ENCODE peak calls at places on chromosomes 11 and 22, in nine cellular contexts. H is A549, Z is cardiac fibroblast, P is lung, W is kidney, N is Calu3, M is MM.1S, V is hepatocyte, Q is GM13976. S is an unnamed sample.

GRCh38 chr11:110522456-110522855 is 92.7 kb downstream of the FDX1 start:
- DNase-seq in H (no peak), Z (no peak), P (no peak), W (no peak), N (no peak), M (no peak), V (no peak), Q (no peak), S (no peak)

GRCh38 chr11:102757823-102758549 is 22.4 kb downstream of the MMP10 start:
- DNase-seq in H (no peak), Z (peak; percentile 45), P (no peak), W (no peak), N (no peak), M (no peak), V (no peak), Q (no peak), S (no peak)

GRCh38 chr11:10909141-10909883 is 51.5 kb upstream of the ZBED5 start:
- DNase-seq in H (no peak), Z (no peak), P (no peak), W (no peak), N (peak; percentile 21), M (no peak), V (no peak), Q (no peak), S (no peak)

GRCh38 chr11:13166036-13166435 is 111.6 kb upstream of the BMAL1 start:
- DNase-seq in H (no peak), Z (peak; percentile 10), P (no peak), W (no peak), N (no peak), M (no peak), V (no peak), Q (no peak), S (no peak)

GRCh38 chr11:104705475-104706195 is 192.6 kb downstream of the CASP12 start:
- DNase-seq in H (no peak), Z (peak; percentile 44), P (peak; percentile 49), W (no peak), N (peak; percentile 7), M (peak; percentile 96), V (peak; percentile 5), Q (peak; percentile 18), S (peak; percentile 87)

GRCh38 chr11:116821050-116821918 is 1.8 kb downstream of the APOA4 start:
- DNase-seq in H (no peak), Z (no peak), P (no peak), W (no peak), N (no peak), M (no peak), V (no peak), Q (no peak), S (no peak)

GRCh38 chr22:43351966-43352345 is 8.8 kb upstream of the SCUBE1 start:
- DNase-seq in H (no peak), Z (no peak), P (no peak), W (no peak), N (no peak), M (no peak), V (no peak), Q (no peak), S (no peak)

GRCh38 chr22:50403701-50404101 is 60.6 kb downstream of the PPP6R2 start:
- DNase-seq in H (no peak), Z (peak; percentile 27), P (peak; percentile 41), W (peak; percentile 85), N (no peak), M (no peak), V (peak; percentile 35), Q (no peak), S (no peak)

GRCh38 chr11:9756461-9756860 is 92.6 kb downstream of the SWAP70 start:
- DNase-seq in H (no peak), Z (no peak), P (no peak), W (peak; percentile 78), N (no peak), M (no peak), V (no peak), Q (no peak), S (no peak)

DNA sequence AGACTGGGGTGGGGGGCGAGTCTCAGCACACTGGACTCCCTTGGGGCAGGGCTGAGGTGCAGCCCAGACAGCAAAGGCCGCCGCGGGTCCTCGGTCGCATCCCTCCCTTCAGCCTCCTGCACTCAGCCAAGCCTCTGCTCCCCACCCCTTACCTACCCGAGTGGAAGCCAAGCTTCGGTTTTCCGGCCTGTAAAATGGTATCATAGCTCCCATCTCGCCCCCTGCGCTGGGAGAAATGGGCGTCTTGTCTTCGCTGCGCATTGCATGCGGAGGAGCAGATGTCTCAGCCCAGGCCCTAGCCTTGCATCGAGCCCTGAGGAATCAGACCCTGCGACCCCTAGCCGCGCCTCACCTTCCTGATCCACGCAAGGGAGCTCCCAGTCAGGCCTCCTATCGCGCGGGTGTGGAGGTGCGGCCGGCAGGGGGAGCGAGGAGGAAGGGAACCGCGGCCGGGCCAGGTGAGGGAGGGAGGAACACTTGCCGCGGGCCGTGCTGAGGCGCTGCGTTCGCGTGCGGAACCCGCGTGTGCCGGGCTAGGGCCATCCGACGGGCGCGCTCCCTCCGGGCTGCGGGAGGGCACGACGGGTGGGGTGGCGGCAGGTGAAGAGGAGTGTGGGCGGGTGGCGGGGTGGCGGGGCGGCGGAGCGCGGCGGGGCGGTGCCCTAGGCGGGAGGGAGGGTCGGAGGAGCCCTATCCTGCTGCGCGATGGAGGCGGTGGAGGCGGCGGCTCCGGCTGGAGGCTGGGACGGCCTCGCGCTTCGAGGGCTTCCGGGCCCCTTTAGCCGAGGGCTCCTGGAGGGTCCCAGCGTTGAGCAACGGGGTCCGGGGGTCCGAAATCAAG is 4.1 kb upstream of the TBX1 start:
- DNase-seq in H (peak; percentile 54), Z (peak; percentile 23), P (peak; percentile 61), W (no peak), N (peak; percentile 82), M (peak; percentile 69), V (peak; percentile 79), Q (peak; percentile 86), S (peak; percentile 62)
- TF ChIP-seq CTCF in H (peak; percentile 37), Z (peak; percentile 50), P (peak; percentile 43), W (peak; percentile 20), N (peak; percentile 75), M (peak; percentile 71), V (peak; percentile 46), Q (peak; percentile 62), S (peak; percentile 59)

DNA sequence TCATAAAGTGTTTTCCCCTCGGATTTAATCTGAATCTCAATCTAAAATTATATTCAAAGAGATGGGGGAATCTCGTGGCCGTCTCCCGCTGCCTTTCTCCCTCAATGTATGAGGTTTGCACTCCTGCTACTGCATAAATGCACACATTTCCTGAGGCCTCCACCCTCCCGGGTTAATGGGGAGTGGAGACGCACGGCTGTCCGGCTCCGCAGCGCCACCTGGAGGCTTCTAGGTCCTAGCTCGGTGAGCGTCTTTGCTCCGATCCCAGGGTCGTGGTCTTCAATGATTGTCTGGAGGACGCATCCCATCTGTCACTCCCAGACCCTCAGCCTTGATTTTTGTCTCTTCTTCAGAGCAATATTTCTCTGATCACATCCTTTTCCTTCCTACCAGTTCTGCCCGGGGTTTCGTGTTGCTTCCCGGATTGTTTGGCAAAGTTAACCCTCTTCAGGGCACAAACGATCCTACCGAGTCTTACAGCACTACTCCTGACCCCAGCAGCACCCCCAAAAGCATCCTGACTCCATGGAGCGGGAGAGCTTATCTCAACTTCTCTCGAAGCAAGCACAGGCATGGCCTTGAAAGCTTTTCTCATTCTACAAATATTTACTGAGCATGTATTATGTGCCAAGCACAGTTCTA is at the start of gene LMO1:
- DNase-seq in H (peak; percentile 74), Z (peak; percentile 76), P (peak; percentile 75), W (peak; percentile 90), N (peak; percentile 83), M (peak; percentile 68), V (peak; percentile 91), Q (peak; percentile 89), S (peak; percentile 69)
- TF ChIP-seq CTCF in H (peak; percentile 90), Z (peak; percentile 93), P (peak; percentile 43), W (peak; percentile 69), N (peak; percentile 82), M (peak; percentile 90), V (peak; percentile 88), Q (peak; percentile 71), S (peak; percentile 93)

GRCh38 chr11:84249344-84250135 is 963.4 kb upstream of the CCDC90B start:
- DNase-seq in H (no peak), Z (no peak), P (no peak), W (no peak), N (no peak), M (no peak), V (no peak), Q (no peak), S (peak; percentile 53)
- TF ChIP-seq CTCF in H (no peak), Z (no peak), P (no peak), W (no peak), N (no peak), M (peak; percentile 11), V (no peak), Q (no peak), S (no peak)

DNA sequence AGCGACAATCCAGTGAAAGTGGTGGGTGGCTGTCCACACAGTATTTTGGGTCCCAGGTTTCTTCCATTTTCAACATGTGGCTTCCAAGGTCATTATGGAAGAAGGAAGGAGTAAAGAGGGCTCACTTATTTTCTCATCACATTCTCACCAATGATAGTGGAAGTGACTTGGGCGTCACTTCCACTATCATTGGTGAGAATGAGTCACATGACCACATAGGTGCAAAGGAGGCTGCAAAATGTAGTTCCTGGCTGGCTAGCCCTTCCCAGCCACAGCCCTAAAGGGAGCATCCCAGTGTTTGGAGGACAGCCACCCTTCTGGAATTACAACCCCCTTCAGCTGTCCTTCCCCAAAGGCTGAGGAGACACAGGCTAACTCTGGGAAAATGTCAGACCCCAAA is 95.6 kb downstream of the TSPAN18 start:
- DNase-seq in H (no peak), Z (no peak), P (no peak), W (no peak), N (no peak), M (no peak), V (no peak), Q (no peak), S (peak; percentile 1)
- TF ChIP-seq CTCF in H (no peak), Z (no peak), P (no peak), W (no peak), N (no peak), M (no peak), V (no peak), Q (no peak), S (no peak)

DNA sequence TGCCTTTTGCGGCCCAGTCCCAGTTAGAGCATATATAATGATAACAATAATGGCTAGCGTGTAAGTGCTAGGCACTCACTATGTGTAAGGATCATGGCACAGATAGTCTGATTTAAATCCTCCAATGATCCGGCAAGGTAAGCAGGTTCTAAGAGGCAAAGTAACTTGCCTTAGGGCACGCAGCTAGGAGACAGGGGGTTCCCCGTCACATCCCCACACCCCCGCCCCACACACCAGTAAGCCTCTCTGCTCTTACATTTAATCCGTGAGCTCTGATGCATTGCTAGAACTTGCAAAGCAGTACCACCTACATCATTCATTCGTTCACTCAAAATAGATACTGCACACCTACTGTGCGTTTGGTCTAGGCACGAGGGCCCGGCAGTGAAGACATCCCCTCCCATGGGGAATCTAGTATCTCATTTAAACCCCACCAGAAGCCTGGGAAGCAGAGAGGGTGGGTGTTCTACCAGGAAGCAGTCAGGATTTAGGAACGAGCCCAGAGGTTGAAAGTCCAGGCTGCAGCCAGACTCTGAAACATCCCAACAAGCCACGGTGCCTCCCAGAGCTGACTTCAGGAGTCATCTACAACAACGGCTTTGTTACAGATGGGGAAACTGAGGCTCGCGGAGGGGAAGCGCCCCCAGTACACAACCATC is 20.6 kb downstream of the TMPRSS6 start:
- DNase-seq in H (no peak), Z (no peak), P (no peak), W (no peak), N (no peak), M (no peak), V (no peak), Q (peak; percentile 63), S (no peak)
- TF ChIP-seq CTCF in H (no peak), Z (no peak), P (no peak), W (no peak), N (no peak), M (no peak), V (no peak), Q (no peak), S (no peak)